ENCODE peak calls at places on chromosomes 1 and 21, in four cellular contexts. P is GM12878, U is K562, T is HepG2. X is an unnamed sample.

GRCh38 chr1:51433972-51434510 is 85.0 kb downstream of the EPS15 start:
- DNase-seq in P (no peak), T (no peak), U (no peak), X (no peak)

GRCh38 chr1:228443395-228443794 is 26.7 kb upstream of the TRIM17 start:
- DNase-seq in T (no peak), P (no peak), U (no peak), X (no peak)

GRCh38 chr1:9466780-9467755 is 72.2 kb upstream of the SLC25A33 start:
- DNase-seq in U (no peak), T (no peak), P (no peak), X (peak; percentile 17)

GRCh38 chr1:224632381-224632871 is 16.3 kb downstream of the CNIH3 start:
- DNase-seq in T (no peak), P (no peak), U (no peak), X (no peak)

GRCh38 chr1:81974883-81975555 is 174.3 kb downstream of the ADGRL2 start:
- DNase-seq in U (no peak), P (no peak), T (peak; percentile 72), X (no peak)

GRCh38 chr1:22142315-22143064 is 407 bp downstream of the WNT4 start:
- DNase-seq in T (no peak), P (no peak), U (peak; percentile 54), X (no peak)

GRCh38 chr21:14877581-14878228 is 187.1 kb downstream of the NRIP1 start:
- DNase-seq in T (peak; percentile 96), U (no peak), P (no peak), X (no peak)

GRCh38 chr1:2226525-2227340 is 1.4 kb upstream of the SKI start:
- DNase-seq in U (no peak), P (no peak), T (no peak), X (no peak)

GRCh38 chr1:6199298-6200187 is at the start of gene RPL22:
- DNase-seq in U (peak; percentile 89), P (peak; percentile 94), T (peak; percentile 98), X (peak; percentile 97)

GRCh38 chr1:220874201-220874655 is 5.0 kb upstream of the HLX start:
- DNase-seq in U (peak; percentile 53), T (peak; percentile 32), P (no peak), X (peak; percentile 53)

GRCh38 chr1:237789619-237790018 is 101.1 kb downstream of the ZP4 start:
- DNase-seq in T (no peak), P (no peak), U (no peak), X (no peak)

GRCh38 chr1:41868241-41868953 is 50.3 kb downstream of the HIVEP3 start:
- DNase-seq in P (peak; percentile 63), T (no peak), U (no peak), X (no peak)

GRCh38 chr1:26288311-26288941 is 8.5 kb downstream of the SH3BGRL3 start:
- DNase-seq in P (no peak), T (no peak), U (peak; percentile 63), X (no peak)

GRCh38 chr1:14149431-14149830 is 449.1 kb upstream of the KAZN start:
- DNase-seq in U (peak; percentile 20), T (no peak), P (no peak), X (peak; percentile 10)

GRCh38 chr1:232629250-232630046 is 485 bp downstream of the SIPA1L2 start:
- DNase-seq in T (no peak), U (no peak), P (no peak), X (peak; percentile 25)

GRCh38 chr1:24275510-24275909 is 43.6 kb upstream of the GRHL3 start:
- DNase-seq in P (no peak), U (no peak), T (no peak), X (no peak)

GRCh38 chr1:203378529-203379271 is 27.8 kb upstream of the FMOD start:
- DNase-seq in T (no peak), U (no peak), P (no peak), X (no peak)

GRCh38 chr21:28754127-28754611 is 238.5 kb downstream of the LTN1 start:
- DNase-seq in T (no peak), P (no peak), U (no peak), X (no peak)

GRCh38 chr21:42051788-42052187 is 19.3 kb upstream of the UMODL1 start:
- DNase-seq in U (peak; percentile 74), T (no peak), P (no peak), X (no peak)

GRCh38 chr21:45073301-45074047 is 906 bp upstream of the ADARB1 start:
- DNase-seq in T (peak; percentile 31), U (peak; percentile 85), P (no peak), X (no peak)

GRCh38 chr1:214282696-214283225 is 1.8 kb downstream of the SMYD2 start:
- DNase-seq in P (no peak), T (no peak), U (no peak), X (no peak)

GRCh38 chr21:42218836-42219605 is at the start of gene ABCG1:
- DNase-seq in U (peak; percentile 43), T (no peak), P (no peak), X (no peak)

GRCh38 chr1:163875927-163876320 is 554.2 kb downstream of the NUF2 start:
- DNase-seq in T (no peak), U (no peak), P (no peak), X (peak; percentile 9)

GRCh38 chr21:31973402-31973944 is 100.7 kb downstream of the HUNK start:
- DNase-seq in P (no peak), T (no peak), U (no peak), X (no peak)

GRCh38 chr1:91791103-91791502 is 94.8 kb downstream of the TGFBR3 start:
- DNase-seq in U (peak; percentile 53), T (peak; percentile 29), P (no peak), X (no peak)

GRCh38 chr21:43943512-43944110 is 68.5 kb upstream of the TRAPPC10 start:
- DNase-seq in P (no peak), T (no peak), U (no peak), X (no peak)

GRCh38 chr1:94329986-94330385 is 88.2 kb upstream of the ABCD3 start:
- DNase-seq in T (peak; percentile 67), U (no peak), P (no peak), X (no peak)

GRCh38 chr1:208205216-208206013 is 38.8 kb downstream of the PLXNA2 start:
- DNase-seq in P (no peak), T (no peak), U (no peak), X (no peak)

GRCh38 chr1:3174487-3175247 is 105.7 kb downstream of the PRDM16 start:
- DNase-seq in U (no peak), T (no peak), P (no peak), X (no peak)

GRCh38 chr1:232952514-232953175 is 2.2 kb downstream of the NTPCR start:
- DNase-seq in P (peak; percentile 28), T (peak; percentile 51), U (peak; percentile 68), X (peak; percentile 80)

GRCh38 chr1:2386636-2387611 is 4.4 kb downstream of the MORN1 start:
- DNase-seq in T (no peak), P (no peak), U (no peak), X (no peak)

GRCh38 chr1:87840772-87841171 is 512.1 kb downstream of the LMO4 start:
- DNase-seq in T (no peak), U (no peak), P (no peak), X (no peak)

DNA sequence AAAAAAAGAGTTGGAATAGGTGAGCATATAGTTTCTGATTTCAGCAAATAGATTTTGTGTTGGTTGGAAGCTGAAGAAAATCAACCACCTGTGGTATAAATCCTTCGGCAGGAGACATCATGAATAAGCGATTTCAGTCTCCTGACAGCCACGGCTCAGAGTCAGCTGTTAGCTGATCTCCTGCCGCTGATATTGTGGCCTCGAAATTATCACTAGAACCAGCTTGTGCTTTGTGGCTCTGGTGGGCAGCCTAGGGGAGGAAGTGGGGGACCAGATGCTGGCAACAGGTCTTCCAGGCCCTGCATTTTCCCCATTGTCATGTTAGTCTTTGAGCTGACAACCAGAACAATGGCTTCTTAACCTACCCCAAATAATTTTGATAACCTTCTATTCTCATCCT is 842 bp upstream of the GCSAML start:
- DNase-seq in U (no peak), P (no peak), T (no peak), X (no peak)
- TF ChIP-seq JUNB in U (no peak), P (no peak), T (no peak), X (no peak)

DNA sequence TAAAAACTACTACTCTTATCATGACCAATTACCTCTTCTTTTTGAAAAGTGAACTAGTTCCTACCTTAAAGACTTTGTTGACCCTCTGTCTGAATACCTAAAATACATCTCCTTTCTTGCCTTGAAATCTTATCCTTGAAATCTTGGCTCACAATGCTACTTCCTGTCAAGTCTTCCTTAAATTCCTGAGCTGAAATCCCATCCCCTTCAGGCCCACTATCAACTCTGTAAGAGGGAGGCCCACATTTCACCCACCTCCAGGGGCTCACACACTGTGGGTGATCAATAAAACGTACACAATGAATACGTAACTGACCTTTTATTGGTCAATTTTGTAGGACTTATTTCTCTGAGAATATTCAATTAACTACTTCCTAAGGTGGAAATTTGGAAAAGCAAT is 88.0 kb downstream of the APP start:
- DNase-seq in U (no peak), T (no peak), P (no peak), X (no peak)
- TF ChIP-seq CEBPB in U (no peak), T (no peak), P (no peak), X (no peak)

GRCh38 chr1:11985851-11986250 is 5.6 kb downstream of the MFN2 start:
- DNase-seq in U (no peak), T (no peak), P (no peak), X (no peak)
- TF ChIP-seq CHD2 in U (no peak), T (no peak), P (no peak), X (no peak)

GRCh38 chr1:167499106-167499505 is 19.2 kb downstream of the CD247 start:
- DNase-seq in T (no peak), U (no peak), P (no peak), X (no peak)

GRCh38 chr1:167501513-167502191 is 16.7 kb downstream of the CD247 start:
- DNase-seq in P (no peak), T (no peak), U (no peak), X (no peak)

GRCh38 chr1:167502192-167502551 is 16.2 kb downstream of the CD247 start:
- DNase-seq in T (no peak), P (no peak), U (no peak), X (no peak)

GRCh38 chr1:167500283-167500860 is 18.0 kb downstream of the CD247 start:
- DNase-seq in U (no peak), P (peak; percentile 25), T (no peak), X (no peak)

GRCh38 chr1:167499657-167500056 is 18.7 kb downstream of the CD247 start:
- DNase-seq in U (no peak), P (peak; percentile 84), T (no peak), X (no peak)
- TF ChIP-seq JUNB in U (no peak), P (no peak), T (no peak), X (no peak)

GRCh38 chr1:110119843-110120242 is 7.6 kb downstream of the UBL4B start:
- DNase-seq in T (no peak), U (no peak), P (no peak), X (no peak)
- TF ChIP-seq CEBPB in T (no peak), U (no peak), P (no peak), X (no peak)

GRCh38 chr1:202348005-202348508 is 442 bp upstream of the PPP1R12B start:
- DNase-seq in P (no peak), T (no peak), U (no peak), X (no peak)

GRCh38 chr1:202343652-202344349 is 2.1 kb upstream of the UBE2T start:
- DNase-seq in P (no peak), T (peak; percentile 56), U (peak; percentile 45), X (peak; percentile 39)

GRCh38 chr1:202348509-202349262 is at the start of gene PPP1R12B:
- DNase-seq in U (peak; percentile 90), T (peak; percentile 98), P (peak; percentile 94), X (peak; percentile 99)

GRCh38 chr1:202351725-202352124 is 3.2 kb downstream of the PPP1R12B start:
- DNase-seq in P (no peak), U (no peak), T (no peak), X (no peak)

GRCh38 chr1:202349263-202349928 is 897 bp downstream of the PPP1R12B start:
- DNase-seq in P (no peak), U (peak; percentile 64), T (peak; percentile 43), X (no peak)
- TF ChIP-seq CHD2 in P (no peak), U (no peak), T (no peak), X (no peak)

GRCh38 chr1:79004916-79005315 is 1.6 kb downstream of the ADGRL4 start:
- DNase-seq in P (no peak), T (no peak), U (no peak), X (no peak)
- TF ChIP-seq JUNB in P (no peak), T (no peak), U (no peak), X (no peak)

X was measured in A549.